ENCODE peak calls at places on chromosome 3, in seven cellular contexts. C is PC-3, B is SK-N-SH, Y is GM23248, Z is PC-9, H is GM23338, L is neural progenitor cell. A is an unnamed sample. For H3F3A and H3K4me1, the result is how much of the 10 kb centered on the place peaks cover.

GRCh38 chr3:4897765-4898453 is 81.3 kb upstream of the BHLHE40 start:
- DNase-seq in H (no peak), Z (no peak), B (no peak), C (no peak), L (no peak), Y (peak), A (no peak)

GRCh38 chr3:111810909-111811308 is 48.2 kb upstream of the PHLDB2 start:
- DNase-seq in L (no peak), H (no peak), Z (no peak), Y (peak), B (no peak), C (peak), A (no peak)

GRCh38 chr3:183710231-183710630 is 12.6 kb downstream of the YEATS2 start:
- DNase-seq in C (no peak), B (no peak), L (no peak), Z (no peak), Y (no peak), H (no peak), A (no peak)

GRCh38 chr3:31550452-31551251 is 17.9 kb downstream of the STT3B start:
- DNase-seq in H (peak), Z (no peak), B (peak), C (peak), Y (peak), L (peak), A (peak)

GRCh38 chr3:150041877-150042276 is 71.2 kb upstream of the PFN2 start:
- DNase-seq in L (no peak), H (no peak), C (no peak), Y (no peak), B (no peak), Z (no peak), A (no peak)

GRCh38 chr3:62355703-62356102 is 17.6 kb downstream of the FEZF2 start:
- DNase-seq in Y (no peak), C (no peak), L (no peak), H (no peak), B (no peak), Z (no peak), A (no peak)

GRCh38 chr3:149969110-149969944 is 1.4 kb downstream of the PFN2 start:
- DNase-seq in H (peak), C (peak), Y (peak), L (peak), Z (peak), B (peak), A (no peak)

GRCh38 chr3:151900460-151900859 is 27.0 kb downstream of the SUCNR1 start:
- DNase-seq in H (no peak), Z (no peak), Y (no peak), L (no peak), B (no peak), C (no peak), A (no peak)

GRCh38 chr3:17741621-17742091 is 775 bp downstream of the TBC1D5 start:
- DNase-seq in C (no peak), H (no peak), B (peak), Z (no peak), L (no peak), Y (no peak), A (no peak)

GRCh38 chr3:98726084-98726483 is 37.1 kb upstream of the ST3GAL6 start:
- DNase-seq in Z (no peak), C (peak), B (no peak), H (no peak), Y (no peak), L (no peak), A (no peak)

GRCh38 chr3:171514466-171514865 is 54.3 kb upstream of the TNIK start:
- DNase-seq in H (no peak), Y (peak), L (no peak), B (no peak), C (peak), Z (no peak), A (no peak)

GRCh38 chr3:71580636-71581215 is 2.8 kb downstream of the FOXP1 start:
- DNase-seq in Z (no peak), B (no peak), C (no peak), Y (peak), L (peak), H (peak), A (no peak)

GRCh38 chr3:44555753-44556152 is 760 bp downstream of the ZKSCAN7 start:
- DNase-seq in Y (peak), Z (no peak), H (peak), L (no peak), C (no peak), B (peak), A (no peak)

GRCh38 chr3:125123455-125123854 is 67.7 kb upstream of the HEG1 start:
- DNase-seq in Z (no peak), H (no peak), L (no peak), B (no peak), C (no peak), Y (peak), A (no peak)

GRCh38 chr3:4837405-4837804 is 141.8 kb upstream of the BHLHE40 start:
- DNase-seq in C (no peak), Y (no peak), H (no peak), Z (no peak), B (no peak), L (no peak), A (no peak)

GRCh38 chr3:153173758-153174516 is 11.9 kb downstream of the RAP2B start:
- DNase-seq in B (no peak), L (no peak), Y (peak), C (peak), H (peak), Z (no peak), A (no peak)

GRCh38 chr3:196757876-196758739 is 18.5 kb downstream of the PAK2 start:
- DNase-seq in L (no peak), Z (no peak), B (no peak), H (no peak), Y (peak), C (peak), A (no peak)

GRCh38 chr3:155323063-155323666 is 29.7 kb upstream of the STRIT1 start:
- DNase-seq in Z (peak), L (peak), B (peak), H (peak), C (peak), Y (peak), A (peak)

GRCh38 chr3:132285620-132285945 is 31.6 kb upstream of the ACP3 start:
- DNase-seq in H (peak), Z (no peak), L (no peak), Y (no peak), C (no peak), B (no peak), A (no peak)

GRCh38 chr3:169090559-169090958 is 573.0 kb downstream of the MECOM start:
- DNase-seq in Z (no peak), L (no peak), Y (no peak), B (no peak), H (no peak), C (no peak), A (no peak)

GRCh38 chr3:100561459-100562158 is 47.8 kb upstream of the ADGRG7 start:
- DNase-seq in B (no peak), L (peak), H (peak), Z (no peak), Y (peak), C (no peak), A (no peak)

GRCh38 chr3:170470063-170471006 is 51.7 kb downstream of the CLDN11 start:
- DNase-seq in Y (peak), B (no peak), Z (no peak), H (no peak), C (no peak), L (no peak), A (no peak)

GRCh38 chr3:149501524-149501923 is 27.0 kb downstream of the TM4SF4 start:
- DNase-seq in L (no peak), Y (peak), Z (peak), B (no peak), C (peak), H (no peak), A (no peak)

GRCh38 chr3:184773341-184774186 is 38.4 kb upstream of the VPS8 start:
- DNase-seq in C (no peak), Y (peak), L (peak), H (peak), B (peak), Z (no peak), A (no peak)

GRCh38 chr3:110296885-110297284 is 774.7 kb upstream of the NECTIN3 start:
- DNase-seq in C (no peak), Z (no peak), B (no peak), L (no peak), Y (peak), H (no peak), A (no peak)

GRCh38 chr3:150223090-150223489 is 185.0 kb upstream of the TSC22D2 start:
- DNase-seq in C (no peak), Y (no peak), Z (no peak), H (no peak), L (no peak), B (no peak), A (no peak)

GRCh38 chr3:127844326-127844942 is 22.1 kb upstream of the MGLL start:
- DNase-seq in C (no peak), Z (no peak), Y (no peak), H (no peak), B (no peak), L (no peak), A (no peak)

GRCh38 chr3:127836004-127836882 is 13.9 kb upstream of the MGLL start:
- DNase-seq in H (no peak), L (no peak), Z (no peak), Y (no peak), B (no peak), C (no peak), A (peak)

GRCh38 chr3:127834771-127835170 is 12.5 kb upstream of the MGLL start:
- DNase-seq in L (no peak), Z (no peak), B (no peak), C (no peak), Y (no peak), H (no peak), A (no peak)

GRCh38 chr3:127839099-127839498 is 16.8 kb upstream of the MGLL start:
- DNase-seq in Z (no peak), C (no peak), B (no peak), Y (no peak), H (no peak), L (no peak), A (no peak)

DNA sequence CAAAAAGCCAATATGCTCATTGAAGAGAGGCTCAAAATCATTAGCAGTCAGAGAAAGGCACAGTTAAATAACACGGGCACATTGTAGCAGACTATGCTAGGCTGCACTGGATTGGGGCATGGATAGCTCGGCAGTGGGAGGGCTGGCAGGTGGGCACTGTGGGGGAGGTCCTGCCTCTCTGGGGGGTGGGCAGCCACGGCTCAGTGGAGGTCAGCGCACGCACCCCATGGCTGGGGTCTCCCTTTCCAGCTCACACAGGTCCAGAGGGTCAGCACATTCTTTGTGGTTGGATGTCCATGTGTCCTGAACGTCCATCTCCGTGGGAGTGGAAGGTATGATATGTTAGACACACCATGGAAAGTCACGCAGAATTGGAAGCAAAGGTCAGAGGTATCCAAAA is 18.4 kb upstream of the MGLL start:
- DNase-seq in Z (no peak), B (no peak), C (no peak), Y (no peak), H (no peak), L (no peak), A (no peak)
- H3F3A ChIP-seq in Z (under half), B (under half), C (under half), Y (under half), H (under half), L (under half), A (under half)

DNA sequence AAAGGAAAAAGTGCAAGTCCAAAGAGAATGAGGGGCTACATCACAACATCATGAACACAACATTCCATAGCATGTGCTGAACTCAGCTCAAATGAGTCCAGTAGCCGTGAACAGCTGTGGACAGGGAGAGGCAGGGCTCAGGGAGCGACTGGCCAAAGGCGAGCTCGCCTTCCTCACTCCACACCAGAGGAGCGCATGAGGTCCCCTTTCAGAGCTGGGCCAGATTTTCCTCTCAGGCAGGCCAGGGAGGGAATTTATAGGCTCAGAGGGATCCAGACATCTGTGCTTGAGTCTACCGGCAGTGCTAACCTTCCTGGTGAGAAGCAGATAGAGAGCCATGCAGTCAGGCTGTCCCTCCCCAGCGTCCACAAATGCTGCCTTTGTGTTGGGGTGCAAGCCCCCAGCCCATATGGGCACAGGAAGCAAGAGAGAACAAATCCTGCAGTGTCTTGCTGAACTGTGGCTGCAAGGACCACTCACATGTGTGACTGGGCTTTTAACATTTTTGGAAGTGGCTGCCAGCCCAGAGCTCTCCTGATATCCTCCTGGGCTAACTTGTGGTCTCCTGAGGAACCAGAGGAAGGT is 32.5 kb downstream of the ARHGEF3 start:
- DNase-seq in L (peak), C (no peak), B (no peak), Y (no peak), H (no peak), Z (no peak), A (no peak)
- H3K27ac ChIP-seq in L (no peak), C (no peak), B (no peak), Y (no peak), H (no peak), Z (no peak), A (no peak)

GRCh38 chr3:120100711-120101110 is 6.5 kb upstream of the GSK3B start:
- DNase-seq in Z (no peak), H (no peak), L (no peak), Y (peak), C (no peak), B (no peak), A (no peak)

GRCh38 chr3:120101624-120102023 is 7.4 kb upstream of the GSK3B start:
- DNase-seq in C (no peak), Y (no peak), B (no peak), L (no peak), Z (no peak), H (no peak), A (no peak)

GRCh38 chr3:120103276-120103675 is 9.0 kb upstream of the GSK3B start:
- DNase-seq in H (no peak), L (no peak), Y (no peak), B (no peak), Z (no peak), C (no peak), A (no peak)

GRCh38 chr3:120102674-120103073 is 8.4 kb upstream of the GSK3B start:
- DNase-seq in C (peak), B (no peak), H (no peak), Z (no peak), Y (no peak), L (no peak), A (no peak)

GRCh38 chr3:120102232-120102631 is 8.0 kb upstream of the GSK3B start:
- DNase-seq in C (no peak), L (no peak), B (no peak), Y (no peak), H (no peak), Z (no peak), A (no peak)
- H3K4me1 ChIP-seq in C (under half), L (under half), B (under half), Y (under half), H (under half), Z (under half), A (under half)

GRCh38 chr3:9387322-9387655 is 10.1 kb upstream of the SETD5 start:
- DNase-seq in B (no peak), H (no peak), Y (no peak), Z (no peak), C (no peak), L (no peak), A (no peak)
- H3F3A ChIP-seq in B (half or more), H (under half), Y (half or more), Z (half or more), C (under half), L (half or more), A (under half)

GRCh38 chr3:187804120-187805106 is 59.1 kb upstream of the BCL6 start:
- DNase-seq in B (no peak), Z (no peak), Y (no peak), L (no peak), C (no peak), H (no peak), A (no peak)
- H3K27ac ChIP-seq in B (no peak), Z (no peak), Y (no peak), L (no peak), C (no peak), H (no peak), A (no peak)

GRCh38 chr3:46360904-46361303 is 7.0 kb downstream of the CCR2 start:
- DNase-seq in L (no peak), C (no peak), H (no peak), Y (no peak), B (no peak), Z (no peak), A (no peak)
- H3K4me1 ChIP-seq in L (under half), C (under half), H (under half), Y (under half), B (under half), Z (under half), A (under half)

A was measured in MM.1S.